ENCODE peak calls at places on chromosomes 11 and 22, in ten cellular contexts. One of them, this sample, is unnamed.
A peak's percentile ranks its signal among the peaks of the same experiment; 100 is the strongest.

GRCh38 chr11:62908468-62909072 is 12.6 kb downstream of the CHRM1 start:
- DNase-seq in IMR-90: no peak
- DNase-seq in cardiac fibroblast: no peak
- DNase-seq in HEK293T: no peak
- DNase-seq in SW480: no peak
- DNase-seq in HTR-8/SVneo: no peak
- DNase-seq in NCI-H1436: no peak
- DNase-seq in SK-MEL-5: no peak
- DNase-seq in PC-3: no peak
- DNase-seq in ELF-1: no peak
- DNase-seq in this sample: no peak

GRCh38 chr11:34825670-34826383 is 90.4 kb downstream of the APIP start:
- DNase-seq in IMR-90: no peak
- DNase-seq in cardiac fibroblast: no peak
- DNase-seq in HEK293T: no peak
- DNase-seq in SW480: peak; percentile 96
- DNase-seq in HTR-8/SVneo: no peak
- DNase-seq in NCI-H1436: no peak
- DNase-seq in SK-MEL-5: peak; percentile 94
- DNase-seq in PC-3: peak; percentile 85
- DNase-seq in ELF-1: peak; percentile 43
- DNase-seq in this sample: no peak

GRCh38 chr11:117378966-117379865 is 51.6 kb downstream of the CEP164 start:
- DNase-seq in IMR-90: no peak
- DNase-seq in cardiac fibroblast: no peak
- DNase-seq in HEK293T: no peak
- DNase-seq in SW480: no peak
- DNase-seq in HTR-8/SVneo: no peak
- DNase-seq in NCI-H1436: no peak
- DNase-seq in SK-MEL-5: no peak
- DNase-seq in PC-3: no peak
- DNase-seq in ELF-1: no peak
- DNase-seq in this sample: no peak

GRCh38 chr11:7673724-7674434 is 579 bp upstream of the CYB5R2 start:
- DNase-seq in IMR-90: no peak
- DNase-seq in cardiac fibroblast: no peak
- DNase-seq in HEK293T: no peak
- DNase-seq in SW480: no peak
- DNase-seq in HTR-8/SVneo: no peak
- DNase-seq in NCI-H1436: no peak
- DNase-seq in SK-MEL-5: no peak
- DNase-seq in PC-3: no peak
- DNase-seq in ELF-1: peak; percentile 72
- DNase-seq in this sample: no peak

GRCh38 chr11:69425895-69426544 is 55.4 kb upstream of the LINC01488 start:
- DNase-seq in IMR-90: no peak
- DNase-seq in cardiac fibroblast: no peak
- DNase-seq in HEK293T: no peak
- DNase-seq in SW480: no peak
- DNase-seq in HTR-8/SVneo: no peak
- DNase-seq in NCI-H1436: no peak
- DNase-seq in SK-MEL-5: no peak
- DNase-seq in PC-3: no peak
- DNase-seq in ELF-1: no peak
- DNase-seq in this sample: no peak

GRCh38 chr11:83072689-83073242 is 1.1 kb upstream of the RAB30 start:
- DNase-seq in IMR-90: no peak
- DNase-seq in cardiac fibroblast: no peak
- DNase-seq in HEK293T: no peak
- DNase-seq in SW480: no peak
- DNase-seq in HTR-8/SVneo: no peak
- DNase-seq in NCI-H1436: no peak
- DNase-seq in SK-MEL-5: no peak
- DNase-seq in PC-3: no peak
- DNase-seq in ELF-1: peak; percentile 28
- DNase-seq in this sample: no peak

GRCh38 chr11:128291835-128292234 is 295.5 kb downstream of the ETS1 start:
- DNase-seq in IMR-90: no peak
- DNase-seq in cardiac fibroblast: no peak
- DNase-seq in HEK293T: no peak
- DNase-seq in SW480: no peak
- DNase-seq in HTR-8/SVneo: no peak
- DNase-seq in NCI-H1436: no peak
- DNase-seq in SK-MEL-5: no peak
- DNase-seq in PC-3: peak; percentile 26
- DNase-seq in ELF-1: no peak
- DNase-seq in this sample: no peak

GRCh38 chr22:49566693-49567092 is 261.0 kb downstream of the BRD1 start:
- DNase-seq in IMR-90: no peak
- DNase-seq in cardiac fibroblast: no peak
- DNase-seq in HEK293T: no peak
- DNase-seq in SW480: no peak
- DNase-seq in HTR-8/SVneo: no peak
- DNase-seq in NCI-H1436: no peak
- DNase-seq in SK-MEL-5: no peak
- DNase-seq in PC-3: no peak
- DNase-seq in ELF-1: no peak
- DNase-seq in this sample: no peak

GRCh38 chr11:123519055-123519796 is 89.2 kb downstream of the GRAMD1B start:
- DNase-seq in IMR-90: peak; percentile 27
- DNase-seq in cardiac fibroblast: peak; percentile 33
- DNase-seq in HEK293T: no peak
- DNase-seq in SW480: no peak
- DNase-seq in HTR-8/SVneo: peak; percentile 20
- DNase-seq in NCI-H1436: no peak
- DNase-seq in SK-MEL-5: no peak
- DNase-seq in PC-3: peak; percentile 81
- DNase-seq in ELF-1: peak; percentile 39
- DNase-seq in this sample: peak; percentile 57

GRCh38 chr11:129852125-129852740 is 36.6 kb downstream of the TMEM45B start:
- DNase-seq in IMR-90: no peak
- DNase-seq in cardiac fibroblast: peak; percentile 20
- DNase-seq in HEK293T: no peak
- DNase-seq in SW480: no peak
- DNase-seq in HTR-8/SVneo: no peak
- DNase-seq in NCI-H1436: no peak
- DNase-seq in SK-MEL-5: no peak
- DNase-seq in PC-3: peak; percentile 35
- DNase-seq in ELF-1: no peak
- DNase-seq in this sample: no peak

GRCh38 chr22:49295465-49295743 is 532.3 kb downstream of the BRD1 start:
- DNase-seq in IMR-90: no peak
- DNase-seq in cardiac fibroblast: no peak
- DNase-seq in HEK293T: no peak
- DNase-seq in SW480: no peak
- DNase-seq in HTR-8/SVneo: no peak
- DNase-seq in NCI-H1436: peak; percentile 84
- DNase-seq in SK-MEL-5: no peak
- DNase-seq in PC-3: no peak
- DNase-seq in ELF-1: no peak
- DNase-seq in this sample: no peak

GRCh38 chr22:45774016-45774670 is 102.5 kb downstream of the ATXN10 start:
- DNase-seq in IMR-90: no peak
- DNase-seq in cardiac fibroblast: no peak
- DNase-seq in HEK293T: no peak
- DNase-seq in SW480: no peak
- DNase-seq in HTR-8/SVneo: no peak
- DNase-seq in NCI-H1436: no peak
- DNase-seq in SK-MEL-5: no peak
- DNase-seq in PC-3: no peak
- DNase-seq in ELF-1: no peak
- DNase-seq in this sample: no peak

GRCh38 chr11:130323452-130324448 is 9.0 kb upstream of the ZBTB44 start:
- DNase-seq in IMR-90: peak; percentile 29
- DNase-seq in cardiac fibroblast: peak; percentile 45
- DNase-seq in HEK293T: no peak
- DNase-seq in SW480: no peak
- DNase-seq in HTR-8/SVneo: no peak
- DNase-seq in NCI-H1436: no peak
- DNase-seq in SK-MEL-5: no peak
- DNase-seq in PC-3: no peak
- DNase-seq in ELF-1: no peak
- DNase-seq in this sample: no peak

GRCh38 chr11:25613899-25614298 is 718.0 kb upstream of the ANO3 start:
- DNase-seq in IMR-90: no peak
- DNase-seq in cardiac fibroblast: no peak
- DNase-seq in HEK293T: no peak
- DNase-seq in SW480: no peak
- DNase-seq in HTR-8/SVneo: no peak
- DNase-seq in NCI-H1436: no peak
- DNase-seq in SK-MEL-5: no peak
- DNase-seq in PC-3: no peak
- DNase-seq in ELF-1: no peak
- DNase-seq in this sample: no peak

GRCh38 chr22:19174106-19175025 is 4.2 kb downstream of the SLC25A1 start:
- DNase-seq in IMR-90: peak; percentile 42
- DNase-seq in cardiac fibroblast: peak; percentile 91
- DNase-seq in HEK293T: no peak
- DNase-seq in SW480: no peak
- DNase-seq in HTR-8/SVneo: no peak
- DNase-seq in NCI-H1436: no peak
- DNase-seq in SK-MEL-5: no peak
- DNase-seq in PC-3: peak; percentile 21
- DNase-seq in ELF-1: peak; percentile 63
- DNase-seq in this sample: peak; percentile 50

GRCh38 chr11:119993732-119994131 is 144.2 kb downstream of the TRIM29 start:
- DNase-seq in IMR-90: no peak
- DNase-seq in cardiac fibroblast: no peak
- DNase-seq in HEK293T: no peak
- DNase-seq in SW480: peak; percentile 59
- DNase-seq in HTR-8/SVneo: no peak
- DNase-seq in NCI-H1436: no peak
- DNase-seq in SK-MEL-5: no peak
- DNase-seq in PC-3: no peak
- DNase-seq in ELF-1: peak; percentile 54
- DNase-seq in this sample: no peak

GRCh38 chr11:106012744-106013143 is 9.3 kb downstream of the MSANTD4 start:
- DNase-seq in IMR-90: peak; percentile 95
- DNase-seq in cardiac fibroblast: peak; percentile 94
- DNase-seq in HEK293T: no peak
- DNase-seq in SW480: no peak
- DNase-seq in HTR-8/SVneo: no peak
- DNase-seq in NCI-H1436: no peak
- DNase-seq in SK-MEL-5: no peak
- DNase-seq in PC-3: no peak
- DNase-seq in ELF-1: no peak
- DNase-seq in this sample: no peak

GRCh38 chr11:10325398-10326079 is 20.7 kb downstream of the ADM start:
- DNase-seq in IMR-90: peak; percentile 99
- DNase-seq in cardiac fibroblast: peak; percentile 93
- DNase-seq in HEK293T: no peak
- DNase-seq in SW480: no peak
- DNase-seq in HTR-8/SVneo: no peak
- DNase-seq in NCI-H1436: no peak
- DNase-seq in SK-MEL-5: no peak
- DNase-seq in PC-3: peak; percentile 40
- DNase-seq in ELF-1: no peak
- DNase-seq in this sample: peak; percentile 44

GRCh38 chr11:10930961-10931760 is 73.3 kb upstream of the ZBED5 start:
- DNase-seq in IMR-90: peak; percentile 76
- DNase-seq in cardiac fibroblast: peak; percentile 77
- DNase-seq in HEK293T: peak; percentile 65
- DNase-seq in SW480: peak; percentile 60
- DNase-seq in HTR-8/SVneo: peak; percentile 52
- DNase-seq in NCI-H1436: peak; percentile 62
- DNase-seq in SK-MEL-5: peak; percentile 64
- DNase-seq in PC-3: peak; percentile 74
- DNase-seq in ELF-1: peak; percentile 77
- DNase-seq in this sample: peak; percentile 83

GRCh38 chr11:102950622-102951081 is 4.9 kb downstream of the MMP13 start:
- DNase-seq in IMR-90: peak; percentile 56
- DNase-seq in cardiac fibroblast: peak; percentile 80
- DNase-seq in HEK293T: no peak
- DNase-seq in SW480: no peak
- DNase-seq in HTR-8/SVneo: no peak
- DNase-seq in NCI-H1436: no peak
- DNase-seq in SK-MEL-5: no peak
- DNase-seq in PC-3: peak; percentile 92
- DNase-seq in ELF-1: no peak
- DNase-seq in this sample: no peak

GRCh38 chr11:117828641-117829368 is 4.3 kb upstream of the FXYD2 start:
- DNase-seq in IMR-90: peak; percentile 76
- DNase-seq in cardiac fibroblast: peak; percentile 51
- DNase-seq in HEK293T: no peak
- DNase-seq in SW480: peak; percentile 81
- DNase-seq in HTR-8/SVneo: peak; percentile 70
- DNase-seq in NCI-H1436: no peak
- DNase-seq in SK-MEL-5: no peak
- DNase-seq in PC-3: peak; percentile 40
- DNase-seq in ELF-1: peak; percentile 64
- DNase-seq in this sample: peak; percentile 78

GRCh38 chr11:19345519-19345847 is 104.7 kb upstream of the E2F8 start:
- DNase-seq in IMR-90: no peak
- DNase-seq in cardiac fibroblast: peak; percentile 46
- DNase-seq in HEK293T: no peak
- DNase-seq in SW480: peak; percentile 52
- DNase-seq in HTR-8/SVneo: no peak
- DNase-seq in NCI-H1436: peak; percentile 17
- DNase-seq in SK-MEL-5: no peak
- DNase-seq in PC-3: no peak
- DNase-seq in ELF-1: peak; percentile 26
- DNase-seq in this sample: no peak

GRCh38 chr11:28618426-28618825 is 510.2 kb downstream of the METTL15 start:
- DNase-seq in IMR-90: peak; percentile 33
- DNase-seq in cardiac fibroblast: peak; percentile 71
- DNase-seq in HEK293T: no peak
- DNase-seq in SW480: no peak
- DNase-seq in HTR-8/SVneo: no peak
- DNase-seq in NCI-H1436: no peak
- DNase-seq in SK-MEL-5: no peak
- DNase-seq in PC-3: peak; percentile 45
- DNase-seq in ELF-1: no peak
- DNase-seq in this sample: no peak

GRCh38 chr11:117011541-117011908 is 86.7 kb downstream of the SIK3 start:
- DNase-seq in IMR-90: no peak
- DNase-seq in cardiac fibroblast: peak; percentile 91
- DNase-seq in HEK293T: no peak
- DNase-seq in SW480: no peak
- DNase-seq in HTR-8/SVneo: no peak
- DNase-seq in NCI-H1436: no peak
- DNase-seq in SK-MEL-5: no peak
- DNase-seq in PC-3: no peak
- DNase-seq in ELF-1: no peak
- DNase-seq in this sample: peak; percentile 23

GRCh38 chr22:46860562-46860961 is 98.1 kb downstream of the TBC1D22A start:
- DNase-seq in IMR-90: no peak
- DNase-seq in cardiac fibroblast: no peak
- DNase-seq in HEK293T: no peak
- DNase-seq in SW480: no peak
- DNase-seq in HTR-8/SVneo: no peak
- DNase-seq in NCI-H1436: no peak
- DNase-seq in SK-MEL-5: no peak
- DNase-seq in PC-3: no peak
- DNase-seq in ELF-1: no peak
- DNase-seq in this sample: no peak

GRCh38 chr11:765025-765801 is 12.1 kb downstream of the GATD1 start:
- DNase-seq in IMR-90: peak; percentile 36
- DNase-seq in cardiac fibroblast: peak; percentile 59
- DNase-seq in HEK293T: no peak
- DNase-seq in SW480: peak; percentile 42
- DNase-seq in HTR-8/SVneo: peak; percentile 64
- DNase-seq in NCI-H1436: peak; percentile 35
- DNase-seq in SK-MEL-5: peak; percentile 63
- DNase-seq in PC-3: peak; percentile 61
- DNase-seq in ELF-1: peak; percentile 72
- DNase-seq in this sample: peak; percentile 63

GRCh38 chr11:128717581-128717980 is 23.7 kb downstream of the FLI1 start:
- DNase-seq in IMR-90: no peak
- DNase-seq in cardiac fibroblast: no peak
- DNase-seq in HEK293T: no peak
- DNase-seq in SW480: peak; percentile 53
- DNase-seq in HTR-8/SVneo: no peak
- DNase-seq in NCI-H1436: no peak
- DNase-seq in SK-MEL-5: no peak
- DNase-seq in PC-3: no peak
- DNase-seq in ELF-1: no peak
- DNase-seq in this sample: no peak

GRCh38 chr11:131204984-131205383 is 165.4 kb upstream of the NTM start:
- DNase-seq in IMR-90: no peak
- DNase-seq in cardiac fibroblast: no peak
- DNase-seq in HEK293T: no peak
- DNase-seq in SW480: no peak
- DNase-seq in HTR-8/SVneo: no peak
- DNase-seq in NCI-H1436: no peak
- DNase-seq in SK-MEL-5: no peak
- DNase-seq in PC-3: no peak
- DNase-seq in ELF-1: no peak
- DNase-seq in this sample: no peak

This sample was measured in Caki2.